ENCODE peak calls at places on chromosome 19, in seven cellular contexts. I is testis, V is thoracic aorta, M is IMR-90, B is cardiac fibroblast, T is B cell, N is esophagus muscularis mucosa. Z is an unnamed sample.

GRCh38 chr19:1172353-1173159 is 1.5 kb downstream of the SBNO2 start:
- DNase-seq in I (peak; percentile 77), M (peak; percentile 48), B (peak; percentile 64), V (no peak), T (no peak), N (no peak), Z (peak; percentile 50)

GRCh38 chr19:44951179-44952159 is 3.7 kb upstream of the CLPTM1 start:
- DNase-seq in M (peak; percentile 82), T (peak; percentile 81), V (peak; percentile 20), N (no peak), B (peak; percentile 88), I (peak; percentile 88), Z (no peak)

GRCh38 chr19:11387154-11388034 is 3.3 kb upstream of the EPOR start:
- DNase-seq in I (no peak), B (no peak), N (no peak), V (no peak), T (peak; percentile 63), M (no peak), Z (no peak)

GRCh38 chr19:48632692-48633147 is 4.5 kb downstream of the DBP start:
- DNase-seq in I (peak; percentile 66), T (no peak), N (no peak), M (peak; percentile 53), B (peak; percentile 53), V (no peak), Z (no peak)

GRCh38 chr19:6060600-6061391 is 49.5 kb downstream of the RFX2 start:
- DNase-seq in T (no peak), N (peak; percentile 91), V (no peak), I (peak; percentile 10), B (peak; percentile 17), M (peak; percentile 16), Z (no peak)

GRCh38 chr19:12723383-12723642 is 419 bp downstream of the TNPO2 start:
- DNase-seq in T (no peak), B (peak; percentile 35), I (no peak), M (peak; percentile 12), N (no peak), V (no peak), Z (no peak)

GRCh38 chr19:1355974-1356865 is 27.5 kb upstream of the NDUFS7 start:
- DNase-seq in I (no peak), V (no peak), N (no peak), B (no peak), T (no peak), M (peak; percentile 30), Z (no peak)

GRCh38 chr19:2675892-2676291 is 26.6 kb downstream of the GNG7 start:
- DNase-seq in B (no peak), N (no peak), V (no peak), M (no peak), I (no peak), T (no peak), Z (no peak)

GRCh38 chr19:49861127-49861526 is 6.2 kb downstream of the PNKP start:
- DNase-seq in I (peak; percentile 89), T (no peak), N (peak; percentile 92), M (no peak), V (no peak), B (no peak), Z (peak; percentile 49)

GRCh38 chr19:49861541-49862410 is 5.6 kb downstream of the PNKP start:
- DNase-seq in I (peak; percentile 58), N (no peak), T (peak; percentile 28), M (no peak), B (no peak), V (no peak), Z (peak; percentile 51)

GRCh38 chr19:49863935-49864320 is 3.4 kb downstream of the PNKP start:
- DNase-seq in M (no peak), N (no peak), I (no peak), B (no peak), T (no peak), V (no peak), Z (no peak)

GRCh38 chr19:49863254-49863934 is 4.0 kb downstream of the PNKP start:
- DNase-seq in B (no peak), T (no peak), I (no peak), M (no peak), V (no peak), N (no peak), Z (no peak)

DNA sequence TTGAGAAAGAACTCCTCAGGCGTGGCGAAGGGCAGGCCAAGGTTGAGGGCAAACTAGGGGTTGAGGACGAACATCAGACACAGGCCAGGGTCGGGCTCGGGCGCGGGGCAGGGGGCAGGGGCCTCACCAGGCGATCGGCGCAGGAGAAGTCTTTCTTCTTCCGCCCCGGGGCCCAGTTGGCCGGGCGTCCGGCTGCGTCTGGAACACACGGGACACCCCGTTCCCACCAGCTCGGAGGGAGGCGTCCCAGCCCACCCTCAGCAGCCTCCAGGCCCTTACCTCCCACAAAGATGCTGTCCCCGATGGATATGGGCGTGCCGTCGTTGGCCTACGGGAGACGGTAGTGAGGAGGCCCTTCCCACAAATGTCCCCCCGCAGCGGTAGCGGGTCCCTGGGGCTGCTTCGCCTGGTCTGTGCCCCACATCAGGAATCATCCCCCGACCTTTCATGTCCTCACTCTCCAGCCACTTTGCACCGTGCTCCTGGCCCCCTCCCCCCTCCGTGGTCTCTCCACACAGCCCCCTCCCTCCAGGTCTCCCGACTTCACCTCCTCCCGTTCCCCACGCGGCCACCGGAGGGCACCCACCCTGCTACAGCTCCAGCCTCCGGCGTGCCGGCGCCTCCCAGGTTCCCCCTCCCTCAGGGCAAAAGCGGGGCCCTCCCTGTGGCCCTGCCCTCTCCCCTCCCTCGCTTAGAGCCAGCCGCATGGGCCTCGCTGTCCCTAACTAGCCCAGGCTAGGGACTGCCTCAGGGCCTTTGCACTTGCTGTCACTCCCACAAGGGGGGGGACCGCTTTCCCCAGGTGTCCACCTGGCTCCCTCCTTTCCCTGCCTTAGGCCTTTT is 4.7 kb downstream of the PNKP start:
- DNase-seq in B (no peak), M (no peak), I (peak; percentile 77), V (no peak), N (no peak), T (no peak), Z (peak; percentile 49)
- TF ChIP-seq CTCF in B (peak; percentile 21), M (peak; percentile 24), I (no peak), V (no peak), N (peak; percentile 9), T (no peak), Z (no peak)

DNA sequence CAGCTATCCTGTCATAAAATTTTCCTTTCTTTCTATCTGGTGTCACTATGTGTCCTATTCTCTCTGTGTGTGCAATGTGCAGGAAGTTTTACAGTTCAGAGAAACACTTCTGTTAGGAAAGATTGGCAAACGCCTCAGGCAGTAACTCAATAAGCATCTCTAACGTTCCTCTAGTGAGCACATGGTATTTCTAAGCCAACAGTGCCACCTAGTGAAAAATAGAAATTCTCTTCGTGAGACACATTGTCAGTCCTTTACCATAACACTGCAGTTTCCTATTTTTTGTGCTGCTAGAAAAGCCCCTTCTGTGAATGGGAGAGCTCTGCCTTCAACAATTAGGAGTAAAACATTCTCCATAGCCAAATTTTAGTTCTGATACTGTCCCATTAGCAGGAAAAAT is 50.7 kb downstream of the ZNF723 start:
- DNase-seq in I (no peak), N (no peak), V (no peak), M (peak; percentile 13), T (peak; percentile 20), B (peak; percentile 49), Z (no peak)
- TF ChIP-seq CTCF in I (no peak), N (peak; percentile 50), V (peak; percentile 38), M (peak; percentile 28), T (peak; percentile 29), B (peak; percentile 22), Z (peak; percentile 45)

DNA sequence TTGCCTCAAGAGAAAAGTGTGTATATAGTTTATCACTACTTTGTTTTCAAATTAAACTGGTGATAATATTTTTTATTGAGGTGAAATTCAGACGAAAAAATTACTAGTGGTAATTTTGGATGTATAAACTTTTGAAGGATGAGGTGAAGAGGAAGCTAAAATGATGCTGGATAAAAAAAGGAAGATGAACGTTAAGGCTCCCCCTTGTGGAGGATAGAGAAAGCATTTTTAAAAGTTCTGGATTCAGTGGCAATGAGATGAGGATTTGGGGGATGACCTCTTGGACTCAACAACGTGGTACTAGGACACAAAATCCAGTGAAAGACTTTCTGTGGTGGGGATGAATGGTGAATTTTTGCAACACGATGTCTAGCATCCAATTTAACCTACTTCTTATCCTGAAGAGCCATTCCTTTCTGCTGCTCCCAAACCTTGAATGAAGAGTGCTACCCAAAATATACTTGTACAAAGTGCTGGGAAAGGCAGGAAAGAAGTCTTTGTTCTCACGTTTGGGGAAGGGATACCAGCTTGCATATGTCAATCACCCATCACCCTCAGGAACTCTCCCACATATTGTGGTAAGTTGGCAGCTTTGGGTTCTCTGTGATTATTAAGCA is 7.3 kb upstream of the SIGLEC5 start:
- DNase-seq in M (no peak), T (peak; percentile 63), V (no peak), N (no peak), I (no peak), B (peak; percentile 40), Z (no peak)
- TF ChIP-seq CTCF in M (peak; percentile 28), T (peak; percentile 68), V (no peak), N (peak; percentile 43), I (no peak), B (peak; percentile 55), Z (peak; percentile 22)

GRCh38 chr19:39217094-39217493 is 13.0 kb upstream of the SYCN start:
- DNase-seq in V (no peak), B (no peak), T (no peak), I (no peak), M (no peak), N (no peak), Z (no peak)

GRCh38 chr19:39208175-39208795 is 4.2 kb upstream of the SYCN start:
- DNase-seq in I (no peak), M (no peak), B (no peak), T (no peak), N (no peak), V (no peak), Z (no peak)

GRCh38 chr19:39211731-39212376 is 7.8 kb upstream of the SYCN start:
- DNase-seq in M (no peak), I (no peak), B (no peak), V (no peak), T (no peak), N (no peak), Z (no peak)

GRCh38 chr19:39209196-39209595 is 5.1 kb upstream of the SYCN start:
- DNase-seq in T (no peak), M (no peak), V (no peak), N (no peak), I (no peak), B (no peak), Z (no peak)

DNA sequence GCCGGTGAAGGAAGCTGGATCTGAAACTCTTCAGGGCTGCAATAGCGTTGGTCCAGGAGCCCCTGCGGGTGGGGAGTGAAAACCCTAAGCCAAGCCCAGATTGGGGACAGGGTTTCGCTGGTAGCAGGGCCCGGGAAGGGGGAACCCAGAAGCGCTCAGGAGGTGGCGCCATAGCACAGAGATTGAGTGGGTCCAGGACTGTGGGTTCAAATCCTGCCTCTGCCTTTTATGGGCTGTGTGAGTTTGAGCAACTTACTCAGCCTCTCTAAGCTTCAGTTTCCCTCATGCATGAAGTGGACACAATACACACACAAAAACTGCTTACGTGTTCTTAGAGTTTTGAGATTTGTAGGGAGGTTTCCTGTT is 8.3 kb upstream of the SYCN start:
- DNase-seq in T (peak; percentile 51), B (peak; percentile 38), V (no peak), N (no peak), I (peak; percentile 41), M (no peak), Z (peak; percentile 60)
- TF ChIP-seq CTCF in T (peak; percentile 20), B (peak; percentile 44), V (no peak), N (peak; percentile 9), I (no peak), M (peak; percentile 32), Z (peak; percentile 49)

DNA sequence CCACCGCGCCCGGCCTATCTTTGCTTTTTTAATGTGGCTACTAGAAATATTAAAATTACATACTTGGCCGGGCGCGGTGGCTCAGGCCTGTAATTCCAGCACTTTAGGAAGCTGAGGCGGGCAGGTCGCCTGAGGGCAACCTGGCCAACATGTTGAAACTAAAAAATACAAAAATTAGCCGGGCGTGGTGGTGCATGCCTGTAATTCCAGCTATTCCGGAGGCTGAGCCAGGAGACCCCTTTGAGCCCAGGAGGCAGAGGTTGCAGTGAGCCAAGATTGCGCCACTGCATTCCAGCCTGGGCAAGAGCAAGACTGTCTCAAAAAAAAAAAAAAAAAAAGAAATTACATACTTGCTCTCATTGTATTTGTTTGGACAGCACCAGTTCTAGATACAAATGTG is 34.8 kb upstream of the DPRX start:
- DNase-seq in V (no peak), N (no peak), B (no peak), T (no peak), I (no peak), M (no peak), Z (no peak)
- TF ChIP-seq CTCF in V (no peak), N (no peak), B (no peak), T (no peak), I (no peak), M (no peak), Z (no peak)